ENCODE peak calls at places on chromosome 13, in seven cellular contexts. One of them, this sample, is unnamed.
A peak's percentile ranks its signal among the peaks of the same experiment; 100 is the strongest.

GRCh38 chr13:83449666-83450395 is 432.4 kb downstream of the SLITRK1 start:
- DNase-seq in transverse colon: no peak
- DNase-seq in right atrium auricular region: no peak
- DNase-seq in A549: peak; percentile 1
- DNase-seq in mammary epithelial cell: peak; percentile 81
- DNase-seq in heart right ventricle: no peak
- DNase-seq in heart left ventricle: no peak
- DNase-seq in this sample: no peak

GRCh38 chr13:77016241-77016812 is 10.6 kb downstream of the FBXL3 start:
- DNase-seq in heart left ventricle: no peak
- DNase-seq in transverse colon: no peak
- DNase-seq in mammary epithelial cell: no peak
- DNase-seq in heart right ventricle: no peak
- DNase-seq in A549: no peak
- DNase-seq in right atrium auricular region: no peak
- DNase-seq in this sample: no peak

GRCh38 chr13:105774739-105775460 is 760.6 kb downstream of the EFNB2 start:
- DNase-seq in right atrium auricular region: no peak
- DNase-seq in heart right ventricle: no peak
- DNase-seq in heart left ventricle: no peak
- DNase-seq in A549: peak; percentile 4
- DNase-seq in mammary epithelial cell: no peak
- DNase-seq in transverse colon: no peak
- DNase-seq in this sample: peak; percentile 33

GRCh38 chr13:105773887-105774538 is 761.4 kb downstream of the EFNB2 start:
- DNase-seq in A549: peak; percentile 5
- DNase-seq in mammary epithelial cell: no peak
- DNase-seq in right atrium auricular region: no peak
- DNase-seq in heart right ventricle: no peak
- DNase-seq in heart left ventricle: no peak
- DNase-seq in transverse colon: no peak
- DNase-seq in this sample: peak; percentile 4

GRCh38 chr13:79190932-79191331 is 215.1 kb downstream of the RBM26 start:
- DNase-seq in heart right ventricle: no peak
- DNase-seq in mammary epithelial cell: no peak
- DNase-seq in A549: no peak
- DNase-seq in transverse colon: no peak
- DNase-seq in heart left ventricle: no peak
- DNase-seq in right atrium auricular region: no peak
- DNase-seq in this sample: no peak

GRCh38 chr13:113623491-113624234 is 34.3 kb downstream of the ATP4B start:
- DNase-seq in A549: no peak
- DNase-seq in mammary epithelial cell: no peak
- DNase-seq in heart left ventricle: peak; percentile 46
- DNase-seq in transverse colon: no peak
- DNase-seq in heart right ventricle: no peak
- DNase-seq in right atrium auricular region: no peak
- DNase-seq in this sample: no peak

GRCh38 chr13:32587774-32588165 is 1.5 kb downstream of the PDS5B start:
- DNase-seq in transverse colon: no peak
- DNase-seq in heart right ventricle: no peak
- DNase-seq in right atrium auricular region: no peak
- DNase-seq in A549: no peak
- DNase-seq in heart left ventricle: no peak
- DNase-seq in mammary epithelial cell: peak; percentile 33
- DNase-seq in this sample: no peak

GRCh38 chr13:35699181-35699580 is 222.7 kb upstream of the MAB21L1 start:
- DNase-seq in right atrium auricular region: peak; percentile 69
- DNase-seq in heart right ventricle: no peak
- DNase-seq in mammary epithelial cell: no peak
- DNase-seq in transverse colon: no peak
- DNase-seq in A549: no peak
- DNase-seq in heart left ventricle: no peak
- DNase-seq in this sample: no peak

GRCh38 chr13:30739646-30740642 is 4.6 kb downstream of the ALOX5AP start:
- DNase-seq in mammary epithelial cell: peak; percentile 92
- DNase-seq in heart left ventricle: no peak
- DNase-seq in A549: peak; percentile 12
- DNase-seq in right atrium auricular region: no peak
- DNase-seq in transverse colon: no peak
- DNase-seq in heart right ventricle: no peak
- DNase-seq in this sample: peak; percentile 3

GRCh38 chr13:25065974-25066770 is 29.8 kb upstream of the PABPC3 start:
- DNase-seq in transverse colon: no peak
- DNase-seq in heart right ventricle: no peak
- DNase-seq in mammary epithelial cell: no peak
- DNase-seq in right atrium auricular region: no peak
- DNase-seq in A549: no peak
- DNase-seq in heart left ventricle: no peak
- DNase-seq in this sample: no peak

GRCh38 chr13:98856983-98857382 is 104.5 kb upstream of the SLC15A1 start:
- DNase-seq in transverse colon: peak; percentile 62
- DNase-seq in right atrium auricular region: no peak
- DNase-seq in heart right ventricle: no peak
- DNase-seq in mammary epithelial cell: no peak
- DNase-seq in heart left ventricle: no peak
- DNase-seq in A549: no peak
- DNase-seq in this sample: no peak

GRCh38 chr13:83667606-83668005 is 214.7 kb downstream of the SLITRK1 start:
- DNase-seq in transverse colon: no peak
- DNase-seq in heart left ventricle: no peak
- DNase-seq in heart right ventricle: no peak
- DNase-seq in right atrium auricular region: no peak
- DNase-seq in A549: no peak
- DNase-seq in mammary epithelial cell: no peak
- DNase-seq in this sample: no peak

GRCh38 chr13:109790071-109790470 is 3.7 kb upstream of the IRS2 start:
- DNase-seq in right atrium auricular region: no peak
- DNase-seq in heart right ventricle: no peak
- DNase-seq in heart left ventricle: no peak
- DNase-seq in transverse colon: no peak
- DNase-seq in mammary epithelial cell: no peak
- DNase-seq in A549: no peak
- DNase-seq in this sample: no peak

GRCh38 chr13:38213307-38213706 is 136.3 kb upstream of the UFM1 start:
- DNase-seq in mammary epithelial cell: peak; percentile 69
- DNase-seq in right atrium auricular region: no peak
- DNase-seq in heart right ventricle: no peak
- DNase-seq in heart left ventricle: no peak
- DNase-seq in transverse colon: no peak
- DNase-seq in A549: no peak
- DNase-seq in this sample: no peak

GRCh38 chr13:60759499-60759898 is 362.5 kb downstream of the TDRD3 start:
- DNase-seq in transverse colon: no peak
- DNase-seq in heart left ventricle: no peak
- DNase-seq in heart right ventricle: no peak
- DNase-seq in mammary epithelial cell: no peak
- DNase-seq in right atrium auricular region: no peak
- DNase-seq in A549: no peak
- DNase-seq in this sample: peak; percentile 5

GRCh38 chr13:62627226-62627625 is 1211.6 kb upstream of the PCDH20 start:
- DNase-seq in A549: no peak
- DNase-seq in heart right ventricle: no peak
- DNase-seq in transverse colon: no peak
- DNase-seq in heart left ventricle: no peak
- DNase-seq in right atrium auricular region: no peak
- DNase-seq in mammary epithelial cell: no peak
- DNase-seq in this sample: no peak

GRCh38 chr13:62631124-62631523 is 1215.5 kb upstream of the PCDH20 start:
- DNase-seq in mammary epithelial cell: no peak
- DNase-seq in heart left ventricle: no peak
- DNase-seq in heart right ventricle: no peak
- DNase-seq in A549: no peak
- DNase-seq in right atrium auricular region: no peak
- DNase-seq in transverse colon: no peak
- DNase-seq in this sample: no peak

GRCh38 chr13:62625214-62625613 is 1209.6 kb upstream of the PCDH20 start:
- DNase-seq in right atrium auricular region: no peak
- DNase-seq in heart right ventricle: no peak
- DNase-seq in mammary epithelial cell: no peak
- DNase-seq in A549: no peak
- DNase-seq in heart left ventricle: no peak
- DNase-seq in transverse colon: no peak
- DNase-seq in this sample: no peak

GRCh38 chr13:62629618-62630017 is 1214.0 kb upstream of the PCDH20 start:
- DNase-seq in mammary epithelial cell: no peak
- DNase-seq in heart left ventricle: no peak
- DNase-seq in A549: no peak
- DNase-seq in transverse colon: no peak
- DNase-seq in heart right ventricle: no peak
- DNase-seq in right atrium auricular region: no peak
- DNase-seq in this sample: peak; percentile 3

DNA sequence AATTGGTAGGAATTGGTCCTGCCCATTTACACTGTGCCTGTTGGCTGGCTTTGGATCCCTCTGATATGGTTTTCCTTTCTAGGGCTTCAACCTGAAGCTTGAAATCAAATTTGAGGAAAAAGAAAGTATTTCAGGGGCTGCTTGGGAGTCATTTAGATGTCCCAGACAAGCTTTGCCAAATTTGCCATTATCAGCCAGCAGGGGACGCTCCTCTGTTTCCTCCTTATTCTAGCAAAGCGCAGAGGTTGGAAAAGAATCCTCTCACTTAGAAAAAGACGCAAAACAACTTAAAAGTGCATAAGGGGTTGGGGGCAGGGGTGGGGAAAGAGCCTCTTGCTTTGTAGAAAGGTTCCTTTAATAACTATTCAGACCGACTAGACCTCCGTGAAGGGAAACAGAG is 1211.1 kb upstream of the PCDH20 start:
- DNase-seq in mammary epithelial cell: no peak
- DNase-seq in heart right ventricle: no peak
- DNase-seq in right atrium auricular region: no peak
- DNase-seq in transverse colon: no peak
- DNase-seq in A549: no peak
- DNase-seq in heart left ventricle: no peak
- DNase-seq in this sample: no peak
- TF ChIP-seq CTCF in mammary epithelial cell: peak; percentile 10
- TF ChIP-seq CTCF in heart right ventricle: no peak
- TF ChIP-seq CTCF in right atrium auricular region: no peak
- TF ChIP-seq CTCF in transverse colon: no peak
- TF ChIP-seq CTCF in A549: peak; percentile 15
- TF ChIP-seq CTCF in heart left ventricle: no peak
- TF ChIP-seq CTCF in this sample: no peak

GRCh38 chr13:34421849-34422475 is 520.1 kb upstream of the NBEA start:
- DNase-seq in A549: no peak
- DNase-seq in transverse colon: no peak
- DNase-seq in heart left ventricle: no peak
- DNase-seq in heart right ventricle: no peak
- DNase-seq in mammary epithelial cell: peak; percentile 55
- DNase-seq in right atrium auricular region: no peak
- DNase-seq in this sample: no peak

GRCh38 chr13:34425307-34425949 is 516.6 kb upstream of the NBEA start:
- DNase-seq in transverse colon: no peak
- DNase-seq in right atrium auricular region: no peak
- DNase-seq in heart left ventricle: no peak
- DNase-seq in A549: no peak
- DNase-seq in heart right ventricle: no peak
- DNase-seq in mammary epithelial cell: no peak
- DNase-seq in this sample: no peak

GRCh38 chr13:34416833-34417425 is 525.1 kb upstream of the NBEA start:
- DNase-seq in heart left ventricle: peak; percentile 75
- DNase-seq in right atrium auricular region: peak; percentile 74
- DNase-seq in A549: no peak
- DNase-seq in heart right ventricle: peak; percentile 56
- DNase-seq in mammary epithelial cell: no peak
- DNase-seq in transverse colon: peak; percentile 13
- DNase-seq in this sample: no peak

GRCh38 chr13:34419025-34419424 is 523.0 kb upstream of the NBEA start:
- DNase-seq in transverse colon: no peak
- DNase-seq in mammary epithelial cell: no peak
- DNase-seq in right atrium auricular region: no peak
- DNase-seq in A549: no peak
- DNase-seq in heart right ventricle: no peak
- DNase-seq in heart left ventricle: no peak
- DNase-seq in this sample: no peak

DNA sequence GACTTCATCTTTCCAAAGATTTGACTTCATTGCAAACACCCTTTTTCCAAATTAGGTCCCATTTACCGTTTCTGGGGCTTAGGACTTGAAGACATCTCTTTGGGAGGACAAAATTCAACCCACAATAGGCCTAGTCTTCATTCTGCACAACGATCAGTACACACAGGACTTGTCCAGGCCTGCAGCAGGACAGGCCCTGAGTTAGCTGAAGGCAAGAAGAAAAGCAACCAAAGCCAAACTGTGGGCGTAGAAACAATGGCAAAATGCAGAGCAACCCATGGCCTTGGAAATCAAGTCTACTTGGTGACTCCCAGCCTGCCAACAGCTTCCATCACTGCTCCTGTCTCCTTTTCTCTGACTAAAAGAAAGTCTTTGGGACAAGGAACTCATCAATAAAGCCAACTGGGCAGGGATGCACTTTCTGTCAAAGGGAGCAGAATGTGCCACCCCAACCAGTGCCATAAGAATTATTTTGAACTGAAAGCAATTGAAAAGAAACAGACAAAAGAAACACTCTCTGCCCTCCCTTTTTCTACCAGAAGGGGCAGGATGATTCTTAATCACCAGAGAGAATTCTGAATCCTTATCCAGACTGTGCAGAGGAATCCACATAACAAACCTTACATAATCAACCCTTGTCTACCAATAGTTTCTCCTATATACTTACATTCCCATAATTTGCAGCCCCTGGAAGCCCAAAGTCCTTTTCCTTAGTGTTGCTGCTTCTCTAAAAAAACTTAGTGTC is 520.9 kb upstream of the NBEA start:
- DNase-seq in heart left ventricle: no peak
- DNase-seq in A549: no peak
- DNase-seq in heart right ventricle: no peak
- DNase-seq in transverse colon: no peak
- DNase-seq in right atrium auricular region: no peak
- DNase-seq in mammary epithelial cell: peak; percentile 86
- DNase-seq in this sample: no peak
- TF ChIP-seq CTCF in heart left ventricle: no peak
- TF ChIP-seq CTCF in A549: no peak
- TF ChIP-seq CTCF in heart right ventricle: no peak
- TF ChIP-seq CTCF in transverse colon: no peak
- TF ChIP-seq CTCF in right atrium auricular region: no peak
- TF ChIP-seq CTCF in mammary epithelial cell: peak; percentile 29
- TF ChIP-seq CTCF in this sample: no peak

DNA sequence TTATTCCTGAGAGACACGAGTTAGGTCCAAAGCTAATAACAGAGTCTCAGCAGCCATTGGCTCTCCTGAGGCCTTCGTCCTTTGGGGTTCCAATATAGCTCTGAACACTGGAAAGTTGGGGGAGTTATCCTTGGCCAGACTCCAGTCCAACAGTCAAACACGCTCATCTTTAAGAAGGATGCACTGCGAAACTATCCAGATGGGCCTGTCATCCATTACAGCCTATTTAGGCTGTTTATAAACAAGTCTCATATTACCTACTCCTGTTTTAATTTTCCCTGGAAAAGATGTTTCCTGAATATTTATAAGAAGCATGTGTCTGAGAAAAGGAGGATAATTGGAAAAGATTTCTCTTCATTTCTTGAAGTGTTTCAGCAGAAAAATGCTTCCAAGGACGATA is 170.7 kb downstream of the DCT start:
- DNase-seq in right atrium auricular region: no peak
- DNase-seq in heart right ventricle: no peak
- DNase-seq in transverse colon: no peak
- DNase-seq in A549: no peak
- DNase-seq in mammary epithelial cell: no peak
- DNase-seq in heart left ventricle: no peak
- DNase-seq in this sample: no peak
- TF ChIP-seq CTCF in right atrium auricular region: no peak
- TF ChIP-seq CTCF in heart right ventricle: no peak
- TF ChIP-seq CTCF in transverse colon: no peak
- TF ChIP-seq CTCF in A549: no peak
- TF ChIP-seq CTCF in mammary epithelial cell: no peak
- TF ChIP-seq CTCF in heart left ventricle: no peak
- TF ChIP-seq CTCF in this sample: no peak

GRCh38 chr13:51158365-51158764 is 47.3 kb upstream of the C13orf42 start:
- DNase-seq in A549: no peak
- DNase-seq in transverse colon: no peak
- DNase-seq in mammary epithelial cell: no peak
- DNase-seq in heart left ventricle: no peak
- DNase-seq in heart right ventricle: no peak
- DNase-seq in right atrium auricular region: no peak
- DNase-seq in this sample: no peak
- TF ChIP-seq CTCF in A549: no peak
- TF ChIP-seq CTCF in transverse colon: no peak
- TF ChIP-seq CTCF in mammary epithelial cell: no peak
- TF ChIP-seq CTCF in heart left ventricle: no peak
- TF ChIP-seq CTCF in heart right ventricle: no peak
- TF ChIP-seq CTCF in right atrium auricular region: no peak
- TF ChIP-seq CTCF in this sample: no peak